ENCODE peak calls at places on chromosomes 16 and 17, in nine cellular contexts. One of them, this sample, is unnamed.

GRCh38 chr17:21041753-21042433 is 918 bp downstream of the USP22 start:
- DNase-seq in upper lobe of left lung: peak; percentile 91
- DNase-seq in CD4-positive, alpha-beta memory T cell: peak; percentile 71
- DNase-seq in upper lobe of right lung: peak; percentile 93
- DNase-seq in right cardiac atrium: peak; percentile 96
- DNase-seq in tibial nerve: peak; percentile 84
- DNase-seq in stomach: peak; percentile 80
- DNase-seq in SK-N-SH: peak; percentile 90
- DNase-seq in IMR-90: peak; percentile 61
- DNase-seq in this sample: peak; percentile 56

GRCh38 chr17:72972263-72972951 is 120.1 kb downstream of the SLC39A11 start:
- DNase-seq in upper lobe of left lung: no peak
- DNase-seq in CD4-positive, alpha-beta memory T cell: no peak
- DNase-seq in upper lobe of right lung: no peak
- DNase-seq in right cardiac atrium: no peak
- DNase-seq in tibial nerve: no peak
- DNase-seq in stomach: no peak
- DNase-seq in SK-N-SH: no peak
- DNase-seq in IMR-90: no peak
- DNase-seq in this sample: no peak

GRCh38 chr17:82414548-82415281 is 3.4 kb upstream of the HEXD start:
- DNase-seq in upper lobe of left lung: peak; percentile 94
- DNase-seq in CD4-positive, alpha-beta memory T cell: peak; percentile 71
- DNase-seq in upper lobe of right lung: peak; percentile 86
- DNase-seq in right cardiac atrium: peak; percentile 91
- DNase-seq in tibial nerve: peak; percentile 66
- DNase-seq in stomach: peak; percentile 72
- DNase-seq in SK-N-SH: peak; percentile 90
- DNase-seq in IMR-90: peak; percentile 50
- DNase-seq in this sample: peak; percentile 61

GRCh38 chr17:19249681-19250080 is 12.5 kb downstream of the EPN2 start:
- DNase-seq in upper lobe of left lung: no peak
- DNase-seq in CD4-positive, alpha-beta memory T cell: no peak
- DNase-seq in upper lobe of right lung: no peak
- DNase-seq in right cardiac atrium: no peak
- DNase-seq in tibial nerve: peak; percentile 50
- DNase-seq in stomach: no peak
- DNase-seq in SK-N-SH: no peak
- DNase-seq in IMR-90: no peak
- DNase-seq in this sample: no peak

GRCh38 chr16:3029499-3030127 is 5.8 kb downstream of the THOC6 start:
- DNase-seq in upper lobe of left lung: peak; percentile 88
- DNase-seq in CD4-positive, alpha-beta memory T cell: no peak
- DNase-seq in upper lobe of right lung: no peak
- DNase-seq in right cardiac atrium: no peak
- DNase-seq in tibial nerve: no peak
- DNase-seq in stomach: no peak
- DNase-seq in SK-N-SH: peak; percentile 67
- DNase-seq in IMR-90: peak; percentile 31
- DNase-seq in this sample: no peak

GRCh38 chr16:66205287-66206167 is 161.0 kb upstream of the CDH5 start:
- DNase-seq in upper lobe of left lung: no peak
- DNase-seq in CD4-positive, alpha-beta memory T cell: no peak
- DNase-seq in upper lobe of right lung: no peak
- DNase-seq in right cardiac atrium: no peak
- DNase-seq in tibial nerve: no peak
- DNase-seq in stomach: no peak
- DNase-seq in SK-N-SH: no peak
- DNase-seq in IMR-90: peak; percentile 37
- DNase-seq in this sample: no peak

GRCh38 chr17:39923836-39924690 is 3.3 kb downstream of the ORMDL3 start:
- DNase-seq in upper lobe of left lung: no peak
- DNase-seq in CD4-positive, alpha-beta memory T cell: no peak
- DNase-seq in upper lobe of right lung: no peak
- DNase-seq in right cardiac atrium: peak; percentile 40
- DNase-seq in tibial nerve: no peak
- DNase-seq in stomach: no peak
- DNase-seq in SK-N-SH: no peak
- DNase-seq in IMR-90: peak; percentile 49
- DNase-seq in this sample: no peak

GRCh38 chr16:64094170-64094960 is 1027.5 kb downstream of the CDH11 start:
- DNase-seq in upper lobe of left lung: no peak
- DNase-seq in CD4-positive, alpha-beta memory T cell: no peak
- DNase-seq in upper lobe of right lung: no peak
- DNase-seq in right cardiac atrium: no peak
- DNase-seq in tibial nerve: no peak
- DNase-seq in stomach: no peak
- DNase-seq in SK-N-SH: no peak
- DNase-seq in IMR-90: peak; percentile 29
- DNase-seq in this sample: no peak

GRCh38 chr16:81444448-81445121 is at the start of gene CMIP:
- DNase-seq in upper lobe of left lung: peak; percentile 98
- DNase-seq in CD4-positive, alpha-beta memory T cell: peak; percentile 79
- DNase-seq in upper lobe of right lung: peak; percentile 94
- DNase-seq in right cardiac atrium: peak; percentile 95
- DNase-seq in tibial nerve: peak; percentile 57
- DNase-seq in stomach: peak; percentile 89
- DNase-seq in SK-N-SH: peak; percentile 96
- DNase-seq in IMR-90: peak; percentile 72
- DNase-seq in this sample: peak; percentile 76

GRCh38 chr17:79721993-79722671 is 8.6 kb upstream of the ENPP7 start:
- DNase-seq in upper lobe of left lung: peak; percentile 12
- DNase-seq in CD4-positive, alpha-beta memory T cell: no peak
- DNase-seq in upper lobe of right lung: no peak
- DNase-seq in right cardiac atrium: no peak
- DNase-seq in tibial nerve: no peak
- DNase-seq in stomach: no peak
- DNase-seq in SK-N-SH: peak; percentile 79
- DNase-seq in IMR-90: no peak
- DNase-seq in this sample: no peak

DNA sequence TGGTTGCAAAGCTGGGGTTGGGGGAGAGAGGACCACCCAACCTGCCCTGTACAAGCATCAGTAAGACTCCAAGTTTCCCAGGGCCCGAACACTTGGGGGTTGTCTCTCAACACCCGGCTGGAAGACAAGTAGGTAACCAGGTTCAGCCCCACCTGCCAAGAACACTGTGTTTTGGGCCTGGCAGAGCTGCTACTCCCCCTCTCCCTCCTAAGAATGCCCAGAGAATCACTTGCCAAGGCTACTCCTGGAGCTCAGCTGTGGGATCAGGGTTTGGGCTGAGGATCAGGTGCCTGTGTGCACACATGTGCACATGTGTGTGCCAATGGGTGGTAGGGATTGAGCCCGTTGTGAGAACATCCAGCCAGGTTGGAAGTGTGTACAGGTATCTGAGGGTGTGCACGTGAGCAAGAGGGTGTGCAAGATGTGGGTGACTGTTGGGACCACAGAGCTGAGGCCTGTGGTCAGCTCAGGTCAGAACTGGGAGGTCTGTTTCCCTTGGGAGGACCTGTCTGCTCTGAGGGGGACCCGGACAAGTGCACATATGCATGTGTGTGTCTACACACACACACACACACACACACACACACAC is 2.3 kb downstream of the HSD11B2 start:
- DNase-seq in upper lobe of left lung: no peak
- DNase-seq in CD4-positive, alpha-beta memory T cell: no peak
- DNase-seq in upper lobe of right lung: no peak
- DNase-seq in right cardiac atrium: no peak
- DNase-seq in tibial nerve: no peak
- DNase-seq in stomach: no peak
- DNase-seq in SK-N-SH: no peak
- DNase-seq in IMR-90: no peak
- DNase-seq in this sample: no peak
- H3K4me1 ChIP-seq in upper lobe of left lung: peaks cover 27% of the 10 kb centered on the region
- H3K4me1 ChIP-seq in CD4-positive, alpha-beta memory T cell: peaks cover 4% of the 10 kb centered on the region
- H3K4me1 ChIP-seq in upper lobe of right lung: peaks cover 20% of the 10 kb centered on the region
- H3K4me1 ChIP-seq in right cardiac atrium: no peaks in the 10 kb centered on the region
- H3K4me1 ChIP-seq in tibial nerve: peaks cover 7% of the 10 kb centered on the region
- H3K4me1 ChIP-seq in stomach: peaks cover 21% of the 10 kb centered on the region
- H3K4me1 ChIP-seq in SK-N-SH: peaks cover 11% of the 10 kb centered on the region
- H3K4me1 ChIP-seq in IMR-90: peaks cover 5% of the 10 kb centered on the region
- H3K4me1 ChIP-seq in this sample: peaks cover 6% of the 10 kb centered on the region

GRCh38 chr16:84369938-84370627 is 1.7 kb downstream of the ATP2C2 start:
- DNase-seq in upper lobe of left lung: no peak
- DNase-seq in CD4-positive, alpha-beta memory T cell: no peak
- DNase-seq in upper lobe of right lung: no peak
- DNase-seq in right cardiac atrium: no peak
- DNase-seq in tibial nerve: no peak
- DNase-seq in stomach: no peak
- DNase-seq in SK-N-SH: no peak
- DNase-seq in IMR-90: no peak
- DNase-seq in this sample: no peak
- H3K4me1 ChIP-seq in upper lobe of left lung: no peaks in the 10 kb centered on the region
- H3K4me1 ChIP-seq in CD4-positive, alpha-beta memory T cell: no peaks in the 10 kb centered on the region
- H3K4me1 ChIP-seq in upper lobe of right lung: no peaks in the 10 kb centered on the region
- H3K4me1 ChIP-seq in right cardiac atrium: no peaks in the 10 kb centered on the region
- H3K4me1 ChIP-seq in tibial nerve: no peaks in the 10 kb centered on the region
- H3K4me1 ChIP-seq in stomach: no peaks in the 10 kb centered on the region
- H3K4me1 ChIP-seq in SK-N-SH: no peaks in the 10 kb centered on the region
- H3K4me1 ChIP-seq in IMR-90: no peaks in the 10 kb centered on the region
- H3K4me1 ChIP-seq in this sample: no peaks in the 10 kb centered on the region

DNA sequence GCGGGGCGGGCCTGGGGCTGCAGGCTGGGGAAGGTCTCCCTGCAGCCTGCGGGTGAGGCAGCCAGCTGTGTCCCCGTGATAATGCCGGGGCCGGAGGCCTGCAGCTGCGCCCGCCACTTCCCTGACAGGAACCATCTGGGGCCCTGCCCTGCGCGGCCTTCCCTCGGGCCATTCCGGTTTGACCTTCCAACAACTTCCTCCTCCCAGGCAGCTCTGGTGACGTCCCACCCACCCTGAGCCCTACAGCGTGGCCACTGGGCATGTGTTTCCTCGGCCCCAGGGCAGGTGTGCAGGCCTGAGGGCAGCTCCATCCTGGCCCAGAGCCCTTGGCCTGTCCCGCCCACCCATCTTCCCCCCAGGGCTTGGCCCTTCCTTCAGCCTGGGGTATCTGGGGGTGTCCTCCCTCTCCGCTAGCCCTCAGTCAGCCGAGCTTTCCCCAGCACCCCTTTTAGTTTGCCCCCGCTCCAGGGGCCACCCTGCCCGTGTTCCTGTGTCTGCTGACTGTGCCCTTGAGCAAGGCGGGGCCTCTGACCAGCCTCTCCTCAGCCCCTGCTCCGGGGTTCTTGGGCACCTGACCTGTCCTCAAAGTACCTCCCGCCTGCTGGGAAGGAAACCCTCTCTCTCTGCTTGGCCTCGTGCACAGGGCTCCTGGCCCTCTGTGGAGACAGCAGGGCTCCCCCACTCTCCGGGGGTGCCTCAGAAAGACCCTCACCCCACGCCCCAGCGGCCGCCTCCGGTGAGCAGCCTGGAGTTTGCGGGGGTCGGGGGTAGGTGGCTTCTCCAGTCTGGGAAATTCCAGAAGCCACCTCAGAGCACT is at the start of gene CBFA2T3:
- DNase-seq in upper lobe of left lung: peak; percentile 91
- DNase-seq in CD4-positive, alpha-beta memory T cell: no peak
- DNase-seq in upper lobe of right lung: peak; percentile 86
- DNase-seq in right cardiac atrium: peak; percentile 90
- DNase-seq in tibial nerve: peak; percentile 45
- DNase-seq in stomach: peak; percentile 56
- DNase-seq in SK-N-SH: no peak
- DNase-seq in IMR-90: no peak
- DNase-seq in this sample: no peak
- H3K4me1 ChIP-seq in upper lobe of left lung: peaks cover 23% of the 10 kb centered on the region
- H3K4me1 ChIP-seq in CD4-positive, alpha-beta memory T cell: no peaks in the 10 kb centered on the region
- H3K4me1 ChIP-seq in upper lobe of right lung: peaks cover 23% of the 10 kb centered on the region
- H3K4me1 ChIP-seq in right cardiac atrium: no peaks in the 10 kb centered on the region
- H3K4me1 ChIP-seq in tibial nerve: no peaks in the 10 kb centered on the region
- H3K4me1 ChIP-seq in stomach: no peaks in the 10 kb centered on the region
- H3K4me1 ChIP-seq in SK-N-SH: no peaks in the 10 kb centered on the region
- H3K4me1 ChIP-seq in IMR-90: no peaks in the 10 kb centered on the region
- H3K4me1 ChIP-seq in this sample: no peaks in the 10 kb centered on the region

GRCh38 chr17:47701603-47702002 is 7.6 kb downstream of the TBKBP1 start:
- DNase-seq in upper lobe of left lung: no peak
- DNase-seq in CD4-positive, alpha-beta memory T cell: no peak
- DNase-seq in upper lobe of right lung: peak; percentile 53
- DNase-seq in right cardiac atrium: no peak
- DNase-seq in tibial nerve: no peak
- DNase-seq in stomach: no peak
- DNase-seq in SK-N-SH: peak; percentile 70
- DNase-seq in IMR-90: no peak
- DNase-seq in this sample: no peak

GRCh38 chr17:47698749-47699535 is 5.0 kb downstream of the TBKBP1 start:
- DNase-seq in upper lobe of left lung: peak; percentile 91
- DNase-seq in CD4-positive, alpha-beta memory T cell: peak; percentile 74
- DNase-seq in upper lobe of right lung: peak; percentile 83
- DNase-seq in right cardiac atrium: peak; percentile 86
- DNase-seq in tibial nerve: peak; percentile 59
- DNase-seq in stomach: peak; percentile 72
- DNase-seq in SK-N-SH: peak; percentile 98
- DNase-seq in IMR-90: peak; percentile 29
- DNase-seq in this sample: peak; percentile 64

GRCh38 chr17:47702391-47702995 is 8.5 kb downstream of the TBKBP1 start:
- DNase-seq in upper lobe of left lung: no peak
- DNase-seq in CD4-positive, alpha-beta memory T cell: peak; percentile 8
- DNase-seq in upper lobe of right lung: peak; percentile 48
- DNase-seq in right cardiac atrium: no peak
- DNase-seq in tibial nerve: no peak
- DNase-seq in stomach: no peak
- DNase-seq in SK-N-SH: no peak
- DNase-seq in IMR-90: no peak
- DNase-seq in this sample: no peak

GRCh38 chr17:47699536-47699840 is 5.5 kb downstream of the TBKBP1 start:
- DNase-seq in upper lobe of left lung: no peak
- DNase-seq in CD4-positive, alpha-beta memory T cell: no peak
- DNase-seq in upper lobe of right lung: peak; percentile 40
- DNase-seq in right cardiac atrium: no peak
- DNase-seq in tibial nerve: no peak
- DNase-seq in stomach: no peak
- DNase-seq in SK-N-SH: peak; percentile 19
- DNase-seq in IMR-90: no peak
- DNase-seq in this sample: no peak

DNA sequence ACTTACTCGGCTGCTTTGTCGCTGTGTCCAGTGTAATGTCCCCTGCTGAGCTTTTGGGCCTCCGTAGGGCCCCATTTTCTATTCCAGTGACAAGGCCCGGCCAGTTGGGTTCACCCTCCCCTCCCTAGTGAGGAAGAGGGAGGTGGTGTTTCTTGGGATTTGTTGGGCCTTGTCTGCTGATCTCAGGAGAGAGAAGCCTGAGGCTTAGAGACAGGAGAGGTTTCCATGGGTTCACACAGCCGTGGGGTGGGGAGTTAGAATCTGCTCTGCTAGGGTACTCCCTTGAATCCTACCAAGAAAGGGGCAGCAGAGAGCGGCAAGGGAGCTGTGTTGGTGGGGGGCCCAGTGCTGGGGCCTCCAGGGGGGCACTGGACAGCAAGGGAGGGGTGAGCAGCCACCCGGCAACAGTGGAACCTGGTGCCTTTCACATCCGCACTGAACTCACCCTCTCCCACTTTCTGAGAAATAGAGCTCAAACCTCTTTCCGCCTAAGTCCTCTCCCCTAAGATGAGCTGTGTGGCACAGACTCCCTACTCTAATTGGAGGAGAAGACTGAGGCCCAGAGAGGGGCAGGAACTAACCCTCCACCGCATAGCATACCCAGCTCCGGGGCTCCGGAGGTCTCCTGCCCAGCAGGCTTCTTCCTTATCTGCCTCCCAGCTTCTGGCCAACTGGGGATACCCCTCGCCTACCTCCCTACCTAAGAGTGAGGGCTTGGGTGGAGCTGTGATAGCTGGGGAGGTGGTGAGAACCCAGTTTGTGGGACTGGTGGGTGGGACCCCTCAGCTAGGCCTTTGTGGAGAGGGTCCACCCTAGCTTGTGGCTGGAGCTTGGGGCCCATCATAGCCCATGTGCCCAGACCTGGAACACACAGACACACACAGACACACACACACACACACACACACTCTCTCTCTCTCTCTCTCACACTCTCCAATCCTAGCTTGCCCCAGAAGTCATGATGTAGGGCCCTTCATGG is 6.8 kb downstream of the TBKBP1 start:
- DNase-seq in upper lobe of left lung: no peak
- DNase-seq in CD4-positive, alpha-beta memory T cell: no peak
- DNase-seq in upper lobe of right lung: peak; percentile 41
- DNase-seq in right cardiac atrium: no peak
- DNase-seq in tibial nerve: no peak
- DNase-seq in stomach: no peak
- DNase-seq in SK-N-SH: no peak
- DNase-seq in IMR-90: no peak
- DNase-seq in this sample: no peak
- H3K4me1 ChIP-seq in upper lobe of left lung: peaks cover 13% of the 10 kb centered on the region
- H3K4me1 ChIP-seq in CD4-positive, alpha-beta memory T cell: peaks cover 66% of the 10 kb centered on the region
- H3K4me1 ChIP-seq in upper lobe of right lung: peaks cover 8% of the 10 kb centered on the region
- H3K4me1 ChIP-seq in right cardiac atrium: no peaks in the 10 kb centered on the region
- H3K4me1 ChIP-seq in tibial nerve: peaks cover 9% of the 10 kb centered on the region
- H3K4me1 ChIP-seq in stomach: no peaks in the 10 kb centered on the region
- H3K4me1 ChIP-seq in SK-N-SH: peaks cover under 1% of the 10 kb centered on the region
- H3K4me1 ChIP-seq in IMR-90: no peaks in the 10 kb centered on the region
- H3K4me1 ChIP-seq in this sample: peaks cover 68% of the 10 kb centered on the region

This sample was measured in CD8-positive, alpha-beta memory T cell.